ENCODE peak calls at places on chromosomes 7 and 10, in six cellular contexts. W, K, S, Z, U and H are unnamed samples.

GRCh38 chr7:93750986-93751385 is 139.6 kb downstream of the TFPI2 start:
- DNase-seq in U (no peak), Z (no peak), S (no peak), W (no peak), K (no peak), H (no peak)

GRCh38 chr7:116242177-116242576 is 31.8 kb downstream of the TES start:
- DNase-seq in K (no peak), U (no peak), S (no peak), W (no peak), Z (no peak), H (peak)

GRCh38 chr7:12764355-12765000 is 77.0 kb downstream of the ARL4A start:
- DNase-seq in Z (no peak), U (no peak), S (no peak), W (no peak), K (peak), H (peak)

GRCh38 chr7:109343662-109344061 is 774.0 kb downstream of the DNAJB9 start:
- DNase-seq in W (no peak), U (no peak), Z (no peak), S (no peak), K (no peak), H (no peak)

GRCh38 chr10:37760817-37761216 is 96.6 kb downstream of the ZNF248 start:
- DNase-seq in Z (peak), S (no peak), W (no peak), K (no peak), U (no peak), H (no peak)

GRCh38 chr7:2477447-2478386 is 1.5 kb upstream of the GRIFIN start:
- DNase-seq in S (peak), W (peak), Z (peak), U (peak), K (peak), H (peak)

GRCh38 chr7:29319719-29320521 is 125.3 kb downstream of the CHN2 start:
- DNase-seq in U (no peak), K (no peak), Z (no peak), W (no peak), S (peak), H (peak)

GRCh38 chr7:26471676-26472075 is 180.0 kb downstream of the SNX10 start:
- DNase-seq in U (no peak), W (no peak), K (no peak), Z (no peak), S (no peak), H (no peak)

GRCh38 chr7:141676618-141677017 is 25.3 kb downstream of the DENND11 start:
- DNase-seq in K (peak), Z (peak), S (no peak), U (no peak), W (no peak), H (peak)

GRCh38 chr7:117829450-117829849 is 43.8 kb downstream of the CTTNBP2 start:
- DNase-seq in K (no peak), W (peak), S (no peak), Z (no peak), U (no peak), H (no peak)

GRCh38 chr7:3033136-3033535 is 10.5 kb downstream of the CARD11 start:
- DNase-seq in Z (no peak), W (no peak), K (no peak), S (no peak), U (no peak), H (no peak)

GRCh38 chr10:99328579-99329237 is 448 bp upstream of the CNNM1 start:
- DNase-seq in U (no peak), W (no peak), Z (peak), K (no peak), S (no peak), H (peak)

GRCh38 chr7:147279516-147279915 is 1162.9 kb downstream of the CNTNAP2 start:
- DNase-seq in K (no peak), S (no peak), U (no peak), Z (no peak), W (no peak), H (no peak)

DNA sequence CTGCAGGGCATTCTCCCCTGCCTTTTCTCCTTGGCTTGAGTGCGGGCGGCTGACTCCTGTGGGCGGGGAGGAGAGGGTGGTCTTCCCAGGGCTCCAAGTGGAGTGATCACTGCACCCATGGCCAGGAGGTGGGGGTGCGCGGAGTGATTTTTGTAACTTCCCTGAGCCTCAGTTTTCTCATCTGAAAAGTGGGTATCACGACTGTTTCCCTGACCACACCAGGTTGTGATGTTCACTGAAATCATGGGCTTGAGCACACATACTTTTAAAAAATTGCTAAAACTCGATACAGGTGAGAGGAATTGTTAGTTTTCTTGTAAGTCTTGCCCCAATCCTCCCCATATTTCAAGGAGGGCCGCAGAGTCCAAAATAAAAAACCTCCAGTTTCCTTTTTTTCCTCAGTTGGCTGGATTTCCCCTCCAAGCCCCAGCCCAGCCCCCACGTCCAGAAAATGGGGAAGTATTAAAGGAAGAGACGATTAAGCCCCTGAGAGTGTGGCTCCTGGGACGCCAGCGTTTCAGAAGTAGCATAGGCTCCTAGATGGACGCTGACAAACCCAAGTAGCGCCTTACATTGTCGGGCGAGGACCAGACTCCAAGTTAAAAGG is 6.7 kb upstream of the EMX2 start:
- DNase-seq in W (no peak), U (no peak), K (no peak), S (no peak), Z (no peak), H (no peak)
- H3K4me3 ChIP-seq in W (no peak), U (no peak), K (no peak), S (no peak), Z (no peak), H (no peak)

DNA sequence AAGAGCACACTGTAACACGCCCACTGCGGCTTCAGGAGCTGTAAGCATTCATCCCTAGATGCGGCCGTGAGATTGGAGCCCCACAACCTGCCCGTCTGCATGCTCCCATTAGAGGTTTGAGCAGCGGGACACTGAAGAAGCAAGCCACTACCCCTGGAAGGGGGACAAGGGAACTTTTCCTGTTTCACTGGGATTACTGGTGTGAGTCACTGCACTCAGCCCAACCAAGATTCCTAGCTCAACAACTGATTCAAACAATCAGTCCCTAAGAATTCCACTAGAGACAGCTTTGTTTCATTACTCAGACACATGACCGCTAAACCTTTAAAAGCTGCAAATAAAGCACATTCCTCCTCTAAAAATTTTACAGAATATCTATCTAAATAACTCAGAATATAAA is 69.8 kb downstream of the ORC5 start:
- DNase-seq in K (peak), S (no peak), U (no peak), Z (peak), W (no peak), H (peak)
- TF ChIP-seq CTCF in K (no peak), S (no peak), U (no peak), Z (no peak), W (no peak), H (peak)

DNA sequence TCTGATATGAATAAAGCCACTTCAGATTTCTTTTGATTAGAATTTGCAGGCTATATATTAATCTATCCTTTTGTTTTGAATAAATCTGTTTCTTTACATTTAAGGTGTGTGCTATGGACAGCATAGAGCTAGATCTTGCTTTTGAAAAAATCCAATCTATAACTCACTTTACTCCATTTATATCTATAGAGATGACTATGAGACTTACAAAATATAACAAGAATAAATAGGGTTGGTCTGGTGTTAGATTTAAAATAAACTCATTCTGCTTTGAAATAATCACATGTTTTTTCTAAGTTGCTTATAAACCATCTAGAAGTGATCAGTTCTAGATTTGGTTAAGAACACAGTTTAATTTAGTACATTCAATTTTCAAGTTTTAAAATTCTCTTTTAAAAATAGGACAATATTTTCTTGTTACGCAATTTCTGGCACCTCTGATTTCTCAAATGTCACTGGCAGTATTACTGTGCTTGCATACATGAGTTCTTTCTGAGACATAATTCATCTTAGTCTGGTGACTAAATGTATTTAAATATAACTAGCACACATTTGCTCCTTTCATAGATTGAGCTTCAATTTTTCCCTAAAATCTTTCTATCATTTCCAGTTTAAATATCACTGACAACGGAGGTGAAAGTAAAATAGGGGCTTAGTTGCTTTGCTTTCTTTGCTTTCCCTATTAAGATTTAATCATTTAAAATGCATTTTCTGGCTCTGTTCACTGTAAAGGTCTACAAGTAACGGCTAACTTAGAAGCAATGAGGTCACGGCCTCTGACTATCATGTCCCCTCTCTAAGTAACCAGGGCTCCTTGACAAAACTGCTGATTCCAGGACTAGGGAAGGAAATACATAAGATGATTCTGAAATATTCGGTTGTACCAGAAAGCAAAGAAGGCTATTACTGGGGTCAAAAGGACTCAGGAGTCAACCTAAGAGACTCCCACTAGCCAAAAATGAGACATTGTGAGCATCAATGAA is 89.3 kb downstream of the ICA1 start:
- DNase-seq in U (no peak), W (no peak), K (no peak), Z (no peak), S (no peak), H (no peak)
- H3K4me3 ChIP-seq in U (no peak), W (no peak), K (no peak), Z (no peak), S (no peak), H (no peak)

GRCh38 chr10:89419548-89419947 is 5.2 kb downstream of the IFIT5 start:
- DNase-seq in K (peak), W (no peak), U (no peak), S (no peak), Z (no peak), H (peak)
- TF ChIP-seq CTCF in K (peak), W (peak), U (no peak), S (no peak), Z (no peak), H (peak)

GRCh38 chr10:61835069-61835908 is 66.2 kb upstream of the ARID5B start:
- DNase-seq in U (no peak), S (peak), W (peak), K (peak), Z (peak), H (peak)
- H3K4me3 ChIP-seq in U (no peak), S (no peak), W (no peak), K (no peak), Z (no peak), H (no peak)

GRCh38 chr7:138981332-138982203 is at the start of gene KIAA1549:
- DNase-seq in U (peak), K (peak), S (peak), W (peak), Z (peak), H (peak)

GRCh38 chr7:138980575-138981285 is 459 bp downstream of the KIAA1549 start:
- DNase-seq in U (no peak), Z (peak), K (no peak), W (no peak), S (no peak), H (peak)

GRCh38 chr7:138978541-138979184 is 2.5 kb downstream of the KIAA1549 start:
- DNase-seq in S (no peak), W (no peak), U (no peak), Z (no peak), K (no peak), H (no peak)

GRCh38 chr7:138979988-138980574 is 1.1 kb downstream of the KIAA1549 start:
- DNase-seq in U (no peak), W (no peak), K (peak), S (no peak), Z (peak), H (peak)

GRCh38 chr7:138979226-138979979 is 1.8 kb downstream of the KIAA1549 start:
- DNase-seq in W (no peak), Z (peak), S (peak), K (no peak), U (no peak), H (peak)
- TF ChIP-seq CTCF in W (no peak), Z (peak), S (no peak), K (no peak), U (no peak), H (peak)

DNA sequence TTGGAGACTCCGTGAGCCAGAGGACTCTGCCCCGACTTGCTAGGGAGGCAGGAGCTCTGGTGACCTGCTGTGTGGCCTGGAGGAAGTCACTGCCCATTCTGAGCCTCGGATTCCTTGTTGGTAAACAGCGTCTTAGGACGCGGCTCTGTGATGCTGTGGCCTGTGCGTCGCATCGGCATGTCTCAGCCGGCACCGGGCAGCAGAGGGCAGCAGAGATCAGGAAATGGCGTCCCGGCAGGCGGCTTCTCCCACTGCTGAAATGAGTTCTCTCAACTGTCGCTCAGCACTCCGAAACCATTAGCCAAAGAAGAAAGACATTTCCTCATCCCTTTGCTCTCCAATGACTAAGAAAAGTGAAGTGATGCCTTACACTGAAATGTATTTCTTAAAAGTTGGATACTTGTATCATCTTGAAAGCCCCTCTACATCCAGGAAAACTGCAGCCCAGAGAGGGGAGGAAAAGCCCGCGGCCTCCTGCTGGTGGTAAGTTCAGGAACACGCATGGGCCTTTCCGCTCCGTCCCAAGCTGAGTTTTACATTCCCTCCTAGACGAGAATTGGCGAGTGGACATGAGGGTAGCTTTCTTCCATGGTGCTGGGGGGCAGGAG is 91.7 kb downstream of the WDR11 start:
- DNase-seq in K (peak), S (peak), Z (peak), U (peak), W (peak), H (peak)
- H3K4me3 ChIP-seq in K (no peak), S (no peak), Z (no peak), U (no peak), W (no peak), H (peak)

GRCh38 chr7:87316846-87317545 is 28.5 kb upstream of the CROT start:
- DNase-seq in Z (peak), K (peak), W (no peak), U (no peak), S (no peak), H (peak)

GRCh38 chr7:87317691-87318245 is 27.7 kb upstream of the CROT start:
- DNase-seq in Z (peak), K (no peak), U (no peak), W (no peak), S (no peak), H (no peak)

GRCh38 chr7:87316097-87316700 is 29.3 kb upstream of the CROT start:
- DNase-seq in S (no peak), W (no peak), K (no peak), U (no peak), Z (peak), H (no peak)

GRCh38 chr7:87318741-87319140 is 26.7 kb upstream of the CROT start:
- DNase-seq in Z (no peak), W (no peak), S (no peak), K (no peak), U (no peak), H (no peak)
- TF ChIP-seq CTCF in Z (no peak), W (peak), S (no peak), K (no peak), U (no peak), H (peak)